ENCODE peak calls at places on chromosomes 16 and 17, in four cellular contexts. O is stomach, I is tibial artery, J is Calu3. T is an unnamed sample.

GRCh38 chr17:7922499-7923289 is 6.6 kb upstream of the RNF227 start:
- DNase-seq in O (peak), I (peak), J (peak), T (no peak)

GRCh38 chr16:72429566-72430160 is 257.7 kb upstream of the PMFBP1 start:
- DNase-seq in O (no peak), J (no peak), I (no peak), T (no peak)

GRCh38 chr17:67058036-67058435 is 13.7 kb downstream of the CACNG1 start:
- DNase-seq in I (no peak), O (no peak), J (no peak), T (no peak)

GRCh38 chr17:72287586-72287985 is 166.8 kb downstream of the SOX9 start:
- DNase-seq in O (peak), J (no peak), I (no peak), T (no peak)

GRCh38 chr17:82871776-82872561 is 32.1 kb upstream of the ZNF750 start:
- DNase-seq in J (no peak), I (no peak), O (no peak), T (no peak)

GRCh38 chr17:6753006-6753445 is 2.8 kb upstream of the XAF1 start:
- DNase-seq in I (peak), O (no peak), J (no peak), T (no peak)

GRCh38 chr16:49431591-49432290 is 58.1 kb downstream of the C16orf78 start:
- DNase-seq in I (no peak), O (no peak), J (no peak), T (no peak)

GRCh38 chr16:64459821-64460220 is 662.0 kb downstream of the CDH11 start:
- DNase-seq in O (peak), I (no peak), J (no peak), T (no peak)

GRCh38 chr16:13780841-13781553 is 139.0 kb upstream of the ERCC4 start:
- DNase-seq in I (no peak), J (no peak), O (no peak), T (no peak)

GRCh38 chr16:83744521-83744981 is 63.2 kb upstream of the HSBP1 start:
- DNase-seq in J (peak), O (no peak), I (peak), T (no peak)

GRCh38 chr16:81445926-81446317 is 1.3 kb downstream of the CMIP start:
- DNase-seq in I (no peak), J (no peak), O (no peak), T (no peak)

GRCh38 chr16:81446318-81447275 is 2.0 kb downstream of the CMIP start:
- DNase-seq in O (peak), I (no peak), J (peak), T (no peak)

GRCh38 chr16:81444448-81445121 is at the start of gene CMIP:
- DNase-seq in I (peak), J (peak), O (peak), T (no peak)

GRCh38 chr16:81443688-81444447 is 740 bp upstream of the CMIP start:
- DNase-seq in J (peak), I (no peak), O (no peak), T (no peak)

DNA sequence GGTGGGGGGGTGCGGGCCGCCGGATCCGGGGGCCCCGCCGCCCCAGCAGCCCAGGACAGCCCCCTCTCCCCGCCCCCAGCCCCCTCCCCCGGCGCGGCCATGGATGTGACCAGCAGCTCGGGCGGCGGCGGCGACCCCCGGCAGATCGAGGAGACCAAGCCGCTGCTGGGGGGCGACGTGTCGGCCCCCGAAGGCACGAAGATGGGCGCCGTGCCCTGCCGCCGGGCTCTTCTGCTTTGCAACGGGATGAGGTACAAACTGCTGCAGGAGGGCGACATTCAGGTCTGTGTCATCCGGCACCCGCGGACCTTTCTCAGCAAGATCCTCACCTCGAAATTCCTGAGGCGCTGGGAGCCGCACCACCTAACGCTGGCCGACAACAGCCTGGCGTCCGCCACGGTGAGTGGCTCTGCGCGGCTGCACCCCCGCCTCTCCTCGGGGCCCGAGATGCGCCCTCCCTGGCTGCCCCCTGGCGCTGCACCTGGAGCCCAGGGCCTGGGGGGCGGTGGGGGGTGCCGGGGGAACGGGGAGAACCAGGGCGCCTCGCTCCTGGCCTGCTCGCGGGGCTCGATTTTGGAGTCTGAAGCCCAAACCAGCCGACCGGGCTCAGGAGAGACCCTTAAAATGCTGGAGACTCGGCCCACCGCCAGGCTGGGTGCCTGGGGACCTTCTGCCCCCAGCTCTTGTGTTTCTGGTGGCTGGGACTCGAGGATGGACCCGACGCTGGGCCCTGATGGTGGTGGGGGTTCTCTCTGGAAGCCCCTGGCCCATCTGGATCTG is 725 bp downstream of the CMIP start:
- DNase-seq in J (peak), I (no peak), O (peak), T (no peak)
- TF ChIP-seq CTCF in J (no peak), I (no peak), O (no peak), T (peak)

GRCh38 chr17:16909887-16910286 is 62.0 kb downstream of the TNFRSF13B start:
- DNase-seq in I (peak), J (no peak), O (no peak), T (no peak)
- TF ChIP-seq CTCF in I (no peak), J (no peak), O (no peak), T (no peak)

GRCh38 chr16:27366687-27367462 is 35.1 kb upstream of the IL21R start:
- DNase-seq in I (no peak), O (no peak), J (no peak), T (no peak)

GRCh38 chr16:27367463-27368357 is 34.3 kb upstream of the IL21R start:
- DNase-seq in I (peak), J (peak), O (peak), T (peak)

GRCh38 chr16:27369806-27370205 is 32.2 kb upstream of the IL21R start:
- DNase-seq in I (no peak), J (no peak), O (no peak), T (no peak)

GRCh38 chr16:27370318-27370717 is 31.7 kb upstream of the IL21R start:
- DNase-seq in I (no peak), O (no peak), J (no peak), T (no peak)

GRCh38 chr16:27368358-27368722 is 33.6 kb upstream of the IL21R start:
- DNase-seq in J (no peak), O (no peak), I (no peak), T (peak)
- TF ChIP-seq CTCF in J (no peak), O (no peak), I (no peak), T (peak)

DNA sequence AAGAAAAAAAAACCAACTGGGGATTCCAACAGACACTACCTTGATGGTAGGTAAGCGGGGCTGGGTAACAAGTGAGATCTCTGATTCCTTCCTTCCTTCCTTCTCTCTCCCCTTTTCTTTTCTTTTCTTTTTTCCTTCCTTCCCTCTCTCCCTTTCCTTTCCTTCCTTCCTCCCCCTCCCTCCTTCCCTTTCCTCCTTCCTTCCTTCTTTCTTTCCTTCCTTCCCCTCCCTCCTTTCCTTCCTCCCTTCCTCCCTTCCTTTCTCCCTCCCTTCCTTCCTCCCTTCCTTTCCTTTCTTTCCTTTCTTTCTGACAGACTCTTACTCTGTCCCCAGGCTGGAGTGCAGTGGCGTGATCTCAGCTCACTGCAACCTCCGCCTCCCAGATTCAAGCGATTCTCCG is 20.0 kb downstream of the OR2C1 start:
- DNase-seq in I (no peak), O (no peak), J (no peak), T (no peak)
- TF ChIP-seq CTCF in I (no peak), O (no peak), J (no peak), T (no peak)

GRCh38 chr17:14925498-14925897 is 339.6 kb downstream of the PMP22 start:
- DNase-seq in I (no peak), J (no peak), O (no peak), T (no peak)

GRCh38 chr17:14922421-14922820 is 342.7 kb downstream of the PMP22 start:
- DNase-seq in O (no peak), I (no peak), J (no peak), T (no peak)

GRCh38 chr17:14926073-14926472 is 339.1 kb downstream of the PMP22 start:
- DNase-seq in J (no peak), I (no peak), O (no peak), T (no peak)

GRCh38 chr17:14923981-14924380 is 341.1 kb downstream of the PMP22 start:
- DNase-seq in O (no peak), J (no peak), I (no peak), T (no peak)

DNA sequence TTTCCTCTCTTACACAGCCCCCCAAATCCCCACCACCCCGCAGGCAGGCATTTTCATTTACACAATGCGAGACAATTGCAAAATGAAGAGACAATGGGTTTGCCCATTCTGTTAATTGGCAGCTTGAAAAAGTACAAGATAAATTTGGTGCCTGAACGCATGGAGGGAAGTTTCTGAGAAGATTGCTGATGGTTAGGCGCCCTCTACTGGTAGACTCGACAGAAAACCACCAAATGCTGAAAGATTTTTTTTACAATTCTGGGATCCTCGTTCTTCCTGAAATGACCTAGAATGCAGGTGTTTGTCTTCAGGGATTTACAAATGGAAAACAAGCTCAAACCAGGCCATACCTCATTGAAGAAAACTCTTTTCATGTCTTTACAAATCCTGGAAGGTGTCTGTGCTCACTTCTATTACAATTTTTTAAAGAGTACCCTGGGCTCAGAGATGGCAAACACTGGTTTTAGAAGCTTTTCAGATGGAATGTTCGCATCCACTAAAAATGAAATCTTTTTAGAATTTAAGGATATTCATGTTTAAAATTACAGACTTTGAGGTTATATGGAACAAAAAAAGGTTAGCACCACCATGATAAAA is 338.5 kb downstream of the PMP22 start:
- DNase-seq in O (peak), I (peak), J (peak), T (no peak)
- TF ChIP-seq CTCF in O (peak), I (peak), J (peak), T (peak)

GRCh38 chr16:9014389-9014788 is 50.7 kb upstream of the USP7 start:
- DNase-seq in J (no peak), O (no peak), I (no peak), T (no peak)

GRCh38 chr16:9015489-9015888 is 51.8 kb upstream of the USP7 start:
- DNase-seq in O (no peak), J (no peak), I (no peak), T (no peak)

GRCh38 chr16:9013508-9013864 is 49.8 kb upstream of the USP7 start:
- DNase-seq in J (no peak), O (no peak), I (no peak), T (no peak)

GRCh38 chr16:9012330-9012729 is 48.6 kb upstream of the USP7 start:
- DNase-seq in O (no peak), J (no peak), I (no peak), T (no peak)

DNA sequence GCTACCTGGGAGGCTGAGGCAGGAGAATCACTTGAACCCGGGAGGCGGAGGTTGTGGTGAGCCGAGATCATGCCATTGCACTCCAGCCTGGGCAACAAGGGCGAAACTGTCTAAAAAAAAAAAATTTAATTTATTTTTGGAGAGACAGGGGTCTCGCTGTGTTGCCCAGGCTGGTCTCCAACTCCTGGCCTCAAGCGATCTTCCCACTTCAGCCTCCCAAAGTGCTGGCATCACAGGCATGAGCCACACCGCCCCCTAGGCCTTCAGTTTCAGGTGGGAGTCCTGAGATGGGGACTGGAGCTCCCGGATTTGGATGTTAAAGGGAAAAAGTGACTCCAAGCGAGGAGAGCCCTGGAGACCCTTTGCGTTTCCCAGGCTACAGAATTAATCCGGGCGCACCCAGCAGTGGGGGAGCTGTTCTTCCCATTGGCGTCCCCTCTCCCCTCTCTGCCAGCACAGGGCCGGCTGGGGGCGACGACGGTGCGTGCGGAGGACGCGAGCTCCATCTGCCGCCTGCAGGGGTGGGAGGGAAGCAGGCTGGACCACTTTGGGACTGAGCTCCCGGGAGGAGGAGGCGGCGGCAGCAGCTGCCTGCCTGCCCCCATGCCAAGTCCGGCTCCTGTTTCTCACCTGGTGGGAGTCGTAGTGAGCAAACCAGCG is 49.3 kb upstream of the USP7 start:
- DNase-seq in J (no peak), I (no peak), O (no peak), T (no peak)
- TF ChIP-seq CTCF in J (no peak), I (no peak), O (no peak), T (peak)

GRCh38 chr17:74920679-74921044 is 2.4 kb downstream of the USH1G start:
- DNase-seq in O (no peak), J (peak), I (no peak), T (no peak)

GRCh38 chr17:74918906-74919305 is 4.1 kb downstream of the USH1G start:
- DNase-seq in I (no peak), O (no peak), J (no peak), T (no peak)

GRCh38 chr17:74921045-74921681 is 1.9 kb downstream of the USH1G start:
- DNase-seq in J (no peak), I (no peak), O (no peak), T (no peak)

GRCh38 chr17:74920306-74920620 is 2.8 kb downstream of the USH1G start:
- DNase-seq in J (no peak), I (no peak), O (no peak), T (no peak)

GRCh38 chr17:74919440-74920305 is 3.4 kb downstream of the USH1G start:
- DNase-seq in J (peak), O (peak), I (no peak), T (no peak)
- TF ChIP-seq CTCF in J (peak), O (no peak), I (no peak), T (peak)

GRCh38 chr17:11935734-11936406 is 61.4 kb downstream of the ZNF18 start:
- DNase-seq in J (peak), O (no peak), I (no peak), T (no peak)
- TF ChIP-seq CTCF in J (no peak), O (no peak), I (peak), T (peak)

GRCh38 chr16:85285681-85286065 is 173.4 kb upstream of the CIBAR2 start:
- DNase-seq in I (no peak), O (no peak), J (no peak), T (no peak)

GRCh38 chr16:85286066-85286712 is 173.9 kb upstream of the CIBAR2 start:
- DNase-seq in J (no peak), O (peak), I (peak), T (no peak)

GRCh38 chr16:85288869-85289660 is 176.8 kb upstream of the CIBAR2 start:
- DNase-seq in I (no peak), O (peak), J (no peak), T (no peak)

GRCh38 chr16:85288341-85288868 is 176.1 kb upstream of the CIBAR2 start:
- DNase-seq in I (no peak), O (no peak), J (no peak), T (no peak)

DNA sequence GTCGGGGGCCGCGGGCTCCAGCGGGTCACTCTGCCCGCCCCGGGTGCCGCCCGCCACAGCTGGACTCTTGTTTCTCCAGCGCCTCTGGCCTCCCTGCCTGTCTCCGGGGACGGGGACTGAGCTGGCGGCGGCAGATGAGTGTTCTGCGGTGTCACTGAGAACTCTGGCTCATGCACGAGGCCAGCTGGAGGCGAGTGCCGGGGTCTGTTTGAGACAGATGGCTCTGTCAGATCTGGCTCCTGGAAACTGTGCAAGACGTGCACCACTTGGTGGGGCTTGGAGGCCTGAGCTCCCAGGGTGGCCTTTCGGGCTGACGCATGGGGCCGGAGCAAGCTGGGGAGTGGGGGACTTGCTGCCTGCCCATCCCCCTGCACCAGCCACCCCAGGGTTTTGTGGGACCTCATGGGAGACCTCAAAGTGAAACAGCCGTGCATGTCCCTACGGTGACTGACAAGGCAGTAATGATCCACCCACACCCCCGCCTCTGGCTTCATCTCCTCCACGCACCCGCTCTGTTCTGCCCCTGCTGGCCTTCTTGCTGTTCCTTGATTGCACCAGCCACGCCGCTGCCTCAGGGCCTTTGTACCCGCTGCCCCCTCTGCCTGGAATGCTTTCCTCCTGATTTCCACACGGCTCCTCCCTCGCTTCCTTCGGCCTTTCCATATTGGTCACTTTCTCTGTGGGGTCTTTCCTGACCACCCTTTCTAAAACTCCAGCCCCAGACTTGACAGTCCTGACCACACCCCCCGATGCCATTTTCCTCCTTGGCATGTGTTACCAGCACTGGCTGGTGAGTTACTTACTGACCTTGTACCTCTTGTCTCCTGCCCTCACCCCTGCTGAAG is 174.9 kb upstream of the CIBAR2 start:
- DNase-seq in J (no peak), O (no peak), I (peak), T (no peak)
- TF ChIP-seq CTCF in J (no peak), O (no peak), I (no peak), T (peak)